ENCODE peak calls at places on chromosomes 11 and 22, in ten cellular contexts. U, B, E, O, S, L, W, V, X and K are unnamed samples.

GRCh38 chr11:73818838-73819237 is 31.2 kb downstream of the MRPL48 start:
- DNase-seq in E (peak), S (peak), O (no peak), V (no peak), B (no peak), L (no peak), U (no peak), X (peak), W (no peak), K (no peak)

GRCh38 chr11:109808569-109808968 is 284.6 kb upstream of the ZC3H12C start:
- DNase-seq in E (peak), V (no peak), X (peak), W (no peak), U (no peak), B (no peak), S (no peak), O (no peak), L (no peak), K (no peak)

GRCh38 chr11:95301497-95301896 is 70.5 kb upstream of the SESN3 start:
- DNase-seq in O (no peak), W (no peak), U (no peak), L (no peak), V (no peak), B (no peak), S (no peak), E (peak), X (no peak), K (no peak)

GRCh38 chr11:3055881-3056280 is 1.3 kb downstream of the CARS1 start:
- DNase-seq in W (peak), B (no peak), L (peak), E (no peak), V (no peak), S (no peak), O (no peak), X (no peak), U (no peak), K (no peak)

GRCh38 chr22:43829904-43830851 is 18.1 kb upstream of the EFCAB6 start:
- DNase-seq in V (no peak), L (no peak), O (no peak), X (peak), U (no peak), B (no peak), E (peak), W (peak), S (peak), K (no peak)

GRCh38 chr11:66045177-66045639 is 3.8 kb downstream of the GAL3ST3 start:
- DNase-seq in W (peak), E (peak), X (peak), B (peak), S (peak), V (peak), O (no peak), L (peak), U (peak), K (peak)

GRCh38 chr22:23984430-23984829 is 4.5 kb downstream of the GSTT2 start:
- DNase-seq in U (no peak), O (no peak), V (peak), S (no peak), E (peak), W (no peak), B (no peak), L (peak), X (peak), K (peak)

GRCh38 chr11:35372565-35373283 is 46.6 kb downstream of the SLC1A2 start:
- DNase-seq in V (no peak), W (no peak), O (no peak), S (no peak), U (peak), X (no peak), E (no peak), B (no peak), L (no peak), K (no peak)

GRCh38 chr22:42648368-42649260 is 578 bp downstream of the CYB5R3 start:
- DNase-seq in V (peak), S (no peak), U (peak), O (no peak), W (peak), E (peak), X (peak), B (peak), L (peak), K (peak)

GRCh38 chr22:37904572-37905533 is 1.2 kb upstream of the MICALL1 start:
- DNase-seq in L (peak), O (peak), E (peak), V (no peak), S (no peak), X (peak), U (peak), B (no peak), W (peak), K (no peak)

GRCh38 chr11:13486926-13487660 is 8.7 kb downstream of the PTH start:
- DNase-seq in S (peak), U (peak), B (peak), L (peak), E (peak), V (peak), W (peak), O (no peak), X (peak), K (no peak)

GRCh38 chr22:48717883-48718817 is 1109.5 kb downstream of the BRD1 start:
- DNase-seq in V (no peak), O (no peak), W (peak), L (no peak), U (no peak), S (peak), B (no peak), X (no peak), E (no peak), K (no peak)

GRCh38 chr11:117319214-117319840 is 3.3 kb upstream of the BACE1 start:
- DNase-seq in E (peak), O (no peak), X (peak), U (no peak), L (no peak), V (no peak), S (no peak), B (no peak), W (no peak), K (no peak)

GRCh38 chr11:98099371-98099770 is 921.4 kb upstream of the CNTN5 start:
- DNase-seq in U (no peak), L (no peak), B (no peak), X (no peak), W (no peak), S (no peak), O (no peak), E (no peak), V (no peak), K (no peak)

GRCh38 chr11:121163658-121164308 is 62.7 kb downstream of the TECTA start:
- DNase-seq in O (no peak), E (no peak), B (no peak), W (no peak), U (no peak), V (no peak), L (no peak), X (no peak), S (no peak), K (no peak)

GRCh38 chr22:46083383-46084350 is 66.7 kb upstream of the PPARA start:
- DNase-seq in W (peak), O (no peak), U (no peak), V (no peak), L (no peak), B (no peak), X (no peak), S (no peak), E (peak), K (no peak)
- H3K4me3 ChIP-seq in W (no peak), O (peak), U (peak), V (no peak), L (no peak), B (no peak), X (peak), S (no peak), E (peak), K (no peak)

GRCh38 chr11:76410771-76411423 is 29.8 kb downstream of the GVQW3 start:
- DNase-seq in S (no peak), L (no peak), X (no peak), U (no peak), V (no peak), E (peak), B (no peak), O (no peak), W (peak), K (no peak)

GRCh38 chr11:76408171-76408965 is 27.2 kb downstream of the GVQW3 start:
- DNase-seq in B (no peak), O (no peak), W (no peak), X (no peak), V (no peak), U (no peak), S (no peak), L (no peak), E (no peak), K (no peak)
- H3K4me3 ChIP-seq in B (no peak), O (no peak), W (no peak), X (no peak), V (no peak), U (no peak), S (no peak), L (no peak), E (no peak), K (no peak)

DNA sequence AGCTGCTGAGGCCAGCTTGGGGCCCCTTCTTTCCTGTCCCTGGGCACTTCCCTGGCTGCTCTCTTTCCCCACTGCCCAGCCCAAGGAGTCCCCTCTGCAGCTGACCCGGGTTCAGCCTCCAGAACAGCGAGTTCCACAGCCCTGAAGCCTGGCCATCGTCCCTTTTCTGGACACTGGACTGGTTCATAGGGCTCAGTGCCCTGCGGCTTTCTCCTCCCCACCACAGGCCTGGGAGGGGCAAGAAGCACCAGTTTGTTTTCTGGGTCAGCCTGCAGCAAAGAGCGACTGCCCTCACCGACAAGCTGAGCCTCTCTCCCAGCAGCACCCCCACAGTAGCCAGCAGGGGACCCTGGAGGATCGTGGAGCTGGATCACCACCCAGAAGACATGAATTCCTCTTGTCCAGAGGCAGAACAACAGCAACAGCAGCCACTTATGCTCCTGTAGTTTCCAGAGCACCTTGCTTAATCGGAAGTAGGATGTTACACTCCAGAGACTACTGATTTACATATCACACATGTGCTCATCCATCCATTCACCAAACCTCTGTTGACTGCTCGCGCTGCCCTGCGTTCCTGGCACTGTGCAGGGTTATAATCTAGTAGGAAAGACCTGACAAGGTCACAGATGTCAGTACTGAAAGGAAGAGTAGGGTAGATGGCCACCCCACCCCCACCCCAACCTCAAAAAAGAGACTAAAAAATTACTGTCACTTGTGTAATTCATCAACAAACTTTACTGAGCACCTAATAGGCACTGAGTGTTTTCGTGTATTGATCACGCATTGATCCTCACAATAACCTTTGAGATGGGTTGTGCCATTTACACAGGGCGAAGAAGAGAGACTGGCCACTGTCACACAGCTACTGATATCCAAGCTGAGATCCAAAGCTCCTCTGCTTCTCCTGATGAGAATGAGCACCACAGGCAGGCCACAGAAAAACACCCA is 13.0 kb upstream of the CXCR5 start:
- DNase-seq in S (peak), O (no peak), U (no peak), E (peak), W (peak), L (peak), B (peak), V (peak), X (peak), K (peak)
- H3K4me3 ChIP-seq in S (no peak), O (no peak), U (no peak), E (no peak), W (no peak), L (no peak), B (peak), V (no peak), X (no peak), K (peak)

GRCh38 chr22:50507421-50507990 is at the start of gene LMF2:
- DNase-seq in B (peak), E (no peak), O (no peak), U (peak), X (no peak), V (peak), S (peak), L (peak), W (peak), K (no peak)

GRCh38 chr22:50505776-50506610 is 1.5 kb downstream of the LMF2 start:
- DNase-seq in B (no peak), U (no peak), V (no peak), O (no peak), E (no peak), X (no peak), W (peak), L (no peak), S (peak), K (no peak)

GRCh38 chr22:50507991-50508884 is at the start of gene NCAPH2:
- DNase-seq in B (peak), O (no peak), E (peak), X (peak), S (peak), V (peak), L (peak), W (peak), U (peak), K (peak)

GRCh38 chr22:50506611-50507420 is 686 bp downstream of the LMF2 start:
- DNase-seq in X (no peak), S (peak), E (no peak), W (no peak), L (peak), U (no peak), B (peak), V (peak), O (no peak), K (no peak)

DNA sequence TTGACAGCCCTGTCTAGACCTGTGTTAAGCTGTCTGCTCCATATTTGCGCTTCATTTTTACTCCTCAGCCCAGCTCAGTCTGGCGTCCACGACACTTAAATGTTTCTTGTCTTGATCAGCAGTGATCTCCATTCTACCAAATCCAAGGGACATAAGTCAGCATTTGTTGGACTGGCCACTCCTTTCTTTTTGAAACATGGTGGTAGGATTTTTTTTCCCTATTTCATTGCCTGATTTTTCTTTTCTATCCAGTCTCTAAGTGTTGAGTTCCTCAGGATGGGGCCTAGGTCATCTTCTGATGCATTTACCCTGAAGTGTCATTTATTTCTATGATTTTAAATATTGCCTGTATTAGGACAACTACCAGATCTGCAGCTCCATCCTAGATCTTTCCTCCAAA is 873 bp downstream of the NCAPH2 start:
- DNase-seq in S (no peak), E (no peak), L (no peak), U (no peak), O (no peak), W (no peak), X (no peak), B (no peak), V (no peak), K (no peak)
- H3K4me3 ChIP-seq in S (peak), E (peak), L (peak), U (peak), O (peak), W (peak), X (peak), B (peak), V (no peak), K (peak)

GRCh38 chr11:28963189-28963588 is 855.0 kb downstream of the METTL15 start:
- DNase-seq in V (no peak), E (peak), B (no peak), U (no peak), O (no peak), W (no peak), L (no peak), X (peak), S (no peak), K (no peak)
- H3K4me3 ChIP-seq in V (no peak), E (no peak), B (no peak), U (no peak), O (no peak), W (no peak), L (no peak), X (no peak), S (no peak), K (no peak)

GRCh38 chr11:114159802-114160588 is 100.5 kb downstream of the ZBTB16 start:
- DNase-seq in U (peak), S (peak), B (peak), V (peak), X (peak), E (peak), O (peak), L (peak), W (peak), K (peak)
- H3K4me3 ChIP-seq in U (no peak), S (no peak), B (peak), V (no peak), X (no peak), E (peak), O (no peak), L (no peak), W (peak), K (peak)